ENCODE peak calls at places on chromosomes 16 and 17, in four cellular contexts. B, E, J and W are unnamed samples.

GRCh38 chr17:30520882-30521281 is 43.7 kb downstream of the GOSR1 start:
- DNase-seq in B (no peak), E (no peak), J (no peak), W (no peak)

GRCh38 chr16:85061566-85061965 is 34.0 kb downstream of the KIAA0513 start:
- DNase-seq in E (no peak), J (no peak), B (no peak), W (no peak)

GRCh38 chr17:42194133-42194899 is at the start of gene GHDC:
- DNase-seq in E (peak), B (peak), J (peak), W (peak)

GRCh38 chr17:31019004-31019403 is 48.2 kb downstream of the RNF135 start:
- DNase-seq in E (no peak), B (no peak), J (no peak), W (no peak)

GRCh38 chr16:89499767-89500166 is 8.4 kb upstream of the SPG7 start:
- DNase-seq in J (no peak), B (no peak), E (no peak), W (no peak)

GRCh38 chr16:88060524-88061219 is 109.4 kb downstream of the BANP start:
- DNase-seq in J (no peak), E (no peak), B (no peak), W (no peak)

GRCh38 chr16:80356365-80356764 is 184.4 kb upstream of the DYNLRB2 start:
- DNase-seq in E (no peak), B (no peak), J (no peak), W (no peak)

GRCh38 chr16:52494145-52494544 is 52.8 kb downstream of the TOX3 start:
- DNase-seq in J (no peak), B (no peak), E (no peak), W (no peak)

GRCh38 chr16:68486671-68487495 is 38.6 kb upstream of the SMPD3 start:
- DNase-seq in E (no peak), B (no peak), J (no peak), W (no peak)

GRCh38 chr17:9239260-9239820 is 218.0 kb downstream of the NTN1 start:
- DNase-seq in J (no peak), B (no peak), E (no peak), W (no peak)

GRCh38 chr16:50666658-50667496 is 14.2 kb downstream of the SNX20 start:
- DNase-seq in B (no peak), J (no peak), E (no peak), W (no peak)

GRCh38 chr16:4450430-4450829 is 24.0 kb downstream of the NMRAL1 start:
- DNase-seq in E (no peak), B (no peak), J (no peak), W (no peak)

GRCh38 chr17:1490643-1491405 is 1.7 kb downstream of the MYO1C start:
- DNase-seq in J (peak), B (peak), E (peak), W (no peak)

GRCh38 chr17:72135546-72136325 is 14.9 kb downstream of the SOX9 start:
- DNase-seq in B (no peak), E (no peak), J (no peak), W (no peak)

GRCh38 chr17:72143245-72143644 is 22.4 kb downstream of the SOX9 start:
- DNase-seq in B (peak), J (no peak), E (no peak), W (no peak)

GRCh38 chr17:72136692-72137550 is 16.1 kb downstream of the SOX9 start:
- DNase-seq in J (no peak), E (peak), B (no peak), W (peak)

GRCh38 chr17:72142614-72143013 is 21.8 kb downstream of the SOX9 start:
- DNase-seq in B (no peak), J (no peak), E (no peak), W (no peak)

DNA sequence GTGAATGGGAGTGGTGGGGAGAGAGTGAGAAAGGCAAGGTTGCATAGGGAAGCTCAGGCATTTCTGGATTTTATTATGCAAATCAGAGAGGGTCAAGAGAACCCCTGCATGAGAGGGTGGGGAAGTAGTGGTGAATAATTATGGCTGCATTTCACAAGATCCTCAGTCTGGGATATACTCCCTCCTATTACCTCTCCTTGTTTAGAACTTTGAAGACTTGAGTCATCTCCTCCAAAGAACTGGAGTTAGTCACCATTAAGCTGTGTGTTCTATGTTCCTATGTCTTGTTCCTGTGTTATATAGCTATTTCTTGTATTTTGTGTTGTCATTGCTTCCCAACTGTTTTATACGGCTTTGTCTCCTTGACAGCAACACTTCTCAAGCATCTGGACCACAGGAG is 18.4 kb downstream of the SOX9 start:
- DNase-seq in B (no peak), J (no peak), E (no peak), W (peak)
- TF ChIP-seq SMC3 in B (no peak), J (no peak), E (no peak), W (no peak)

GRCh38 chr16:2319606-2320005 is 20.9 kb downstream of the ABCA3 start:
- DNase-seq in J (no peak), B (no peak), E (no peak), W (no peak)
- TF ChIP-seq MAFK in J (no peak), B (no peak), E (no peak), W (no peak)

DNA sequence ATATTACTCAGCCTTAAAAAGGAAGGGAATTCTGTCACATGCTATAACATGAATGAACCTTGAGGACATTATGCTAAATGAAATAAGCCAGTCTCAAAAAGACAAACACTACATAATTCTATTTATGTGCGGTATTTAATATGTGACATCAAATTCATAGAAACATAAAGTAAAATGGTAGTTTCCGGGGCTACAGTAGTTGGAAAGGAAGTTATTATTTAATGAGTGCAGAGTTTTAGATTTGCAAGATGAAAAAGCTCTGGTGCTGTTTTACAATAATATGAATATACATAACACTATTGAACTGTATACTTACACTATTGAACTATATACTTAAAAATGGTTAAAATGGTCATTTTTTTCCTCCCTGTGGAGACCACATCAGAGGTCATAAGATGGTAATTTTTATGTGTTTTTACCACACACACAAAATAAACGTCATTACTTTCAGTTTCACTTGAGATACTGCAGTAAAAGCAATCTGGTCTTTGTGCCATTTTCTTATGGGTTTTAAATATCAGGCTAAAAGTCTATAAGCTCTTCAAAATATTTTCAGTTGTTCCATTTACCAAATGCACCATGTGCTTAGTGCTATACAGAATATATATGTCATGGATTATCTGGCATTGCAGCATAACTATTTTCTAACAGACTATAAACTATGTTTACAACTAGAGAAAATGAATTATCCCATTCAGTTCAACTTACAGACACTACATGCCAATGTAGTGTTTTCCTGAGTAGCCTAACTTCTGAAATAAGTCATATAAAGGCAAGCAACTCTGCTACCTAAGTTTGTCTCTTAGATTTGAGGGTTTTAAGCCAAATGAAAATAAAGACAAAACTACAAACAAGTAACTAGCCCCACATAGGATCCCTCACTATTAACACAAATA is 90.9 kb downstream of the SPAG9 start:
- DNase-seq in E (no peak), B (no peak), J (no peak), W (peak)
- H3K4me3 ChIP-seq in E (no peak), B (no peak), J (no peak), W (peak)

GRCh38 chr17:65730711-65731169 is 169.3 kb upstream of the AXIN2 start:
- DNase-seq in E (no peak), B (no peak), J (no peak), W (no peak)
- TF ChIP-seq SMC3 in E (no peak), B (no peak), J (no peak), W (no peak)

DNA sequence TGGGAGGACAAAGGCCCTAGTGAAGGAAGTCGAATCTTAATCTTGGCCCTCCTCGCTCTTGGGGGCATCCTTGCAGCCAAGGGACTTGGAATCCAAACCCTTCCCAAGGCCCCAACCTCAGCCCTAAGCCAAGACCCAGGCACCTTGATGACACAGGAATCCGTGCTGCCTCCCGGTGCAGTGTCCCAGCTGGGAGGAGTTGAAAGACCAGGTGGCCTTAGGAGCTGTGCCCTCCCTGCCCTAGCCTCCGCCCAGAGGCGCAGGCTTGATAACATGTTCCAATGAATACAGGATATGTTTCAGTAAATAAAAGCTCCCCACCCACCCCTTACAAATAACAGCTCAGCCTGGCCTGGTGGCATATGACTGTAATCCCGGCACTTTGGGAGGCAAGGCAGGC is at the start of gene CHST5:
- DNase-seq in E (no peak), J (no peak), B (no peak), W (no peak)
- TF ChIP-seq MAFK in E (no peak), J (no peak), B (no peak), W (no peak)

DNA sequence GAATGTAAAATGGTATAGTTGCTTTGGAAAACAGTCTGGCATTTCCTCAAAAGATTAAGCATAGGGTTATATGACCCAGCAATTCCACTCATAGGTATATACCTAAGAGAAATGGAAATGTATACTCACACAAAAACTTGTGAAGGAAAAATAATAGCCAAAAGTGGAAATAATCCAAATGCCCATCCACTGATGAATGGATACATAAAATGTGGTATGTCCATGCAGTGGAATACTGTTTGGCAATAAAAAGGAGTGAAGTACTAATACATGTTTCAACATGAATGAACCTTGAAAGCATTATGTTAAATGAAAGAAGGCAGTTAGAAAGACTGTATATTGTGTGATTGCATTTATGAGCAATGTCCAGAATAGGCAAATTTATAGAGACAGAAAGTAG is 25.1 kb downstream of the NUP93 start:
- DNase-seq in J (no peak), B (no peak), E (no peak), W (no peak)
- H3K4me3 ChIP-seq in J (no peak), B (no peak), E (no peak), W (no peak)

DNA sequence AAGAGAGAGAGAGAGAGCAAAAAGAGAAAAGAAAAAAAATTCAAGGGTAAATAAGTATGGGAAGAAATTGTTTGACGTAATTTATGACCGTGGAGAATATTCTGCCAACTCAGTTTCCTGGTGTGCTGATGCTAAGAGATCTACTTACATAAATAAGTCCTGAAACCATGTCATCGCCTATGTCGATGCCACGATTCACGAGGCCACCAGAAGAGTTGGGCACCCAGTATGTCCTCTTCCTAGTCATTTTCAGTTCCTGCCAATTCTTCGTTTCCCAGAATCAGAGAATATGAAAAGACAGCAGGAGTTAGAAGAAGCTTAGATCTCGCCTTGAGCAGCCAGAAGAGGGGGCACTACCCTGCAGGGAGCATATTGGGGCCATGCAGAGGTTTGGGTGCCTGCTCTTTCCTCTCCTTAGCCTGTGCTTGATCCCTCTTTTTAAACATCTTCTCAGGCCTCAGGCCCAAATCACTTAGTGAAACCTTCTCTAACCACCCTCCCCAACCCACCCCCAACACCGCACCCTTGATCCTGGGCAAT is 12.4 kb upstream of the LONP2 start:
- DNase-seq in B (peak), J (peak), E (peak), W (peak)
- TF ChIP-seq SMC3 in B (peak), J (no peak), E (peak), W (peak)

DNA sequence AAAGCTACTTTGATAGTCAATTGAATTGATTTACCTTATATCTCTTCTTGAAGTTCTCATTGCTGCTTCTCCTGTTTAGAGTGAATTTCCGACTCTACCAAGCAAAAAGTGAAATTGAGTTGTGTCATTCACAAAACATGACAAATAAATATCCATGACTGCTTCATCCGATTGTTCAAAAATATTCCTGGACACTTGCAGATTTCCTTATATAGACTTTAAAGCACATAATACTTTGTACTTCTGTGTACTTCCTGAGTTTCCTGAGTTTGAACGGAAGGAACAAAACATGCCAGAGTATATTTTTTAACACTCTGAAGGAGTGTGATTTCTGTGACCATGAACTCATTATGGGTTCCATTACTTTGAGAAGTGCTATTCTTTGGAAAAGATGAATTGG is 20.5 kb upstream of the VAT1L start:
- DNase-seq in B (no peak), J (no peak), E (no peak), W (no peak)
- TF ChIP-seq MAFK in B (no peak), J (no peak), E (no peak), W (no peak)

GRCh38 chr16:11675561-11676511 is 7.6 kb downstream of the SNN start:
- DNase-seq in J (no peak), B (peak), E (peak), W (peak)

GRCh38 chr16:11674818-11675560 is 6.7 kb downstream of the SNN start:
- DNase-seq in E (no peak), J (no peak), B (no peak), W (peak)

GRCh38 chr16:11673091-11674000 is 5.1 kb downstream of the SNN start:
- DNase-seq in J (no peak), E (no peak), B (no peak), W (no peak)

GRCh38 chr16:11672206-11673090 is 4.2 kb downstream of the SNN start:
- DNase-seq in E (no peak), J (no peak), B (no peak), W (no peak)

GRCh38 chr16:11674001-11674817 is 6.0 kb downstream of the SNN start:
- DNase-seq in B (no peak), E (no peak), J (no peak), W (no peak)
- H3K4me3 ChIP-seq in B (no peak), E (no peak), J (no peak), W (no peak)